ENCODE peak calls at places on chromosomes 3 and 15, in seven cellular contexts. One of them, this sample, is unnamed.

GRCh38 chr15:63420333-63420741 is 38.7 kb upstream of the CA12 start:
- DNase-seq in GM23338: no peak
- DNase-seq in dorsolateral prefrontal cortex: no peak
- DNase-seq in HepG2: no peak
- DNase-seq in neural crest cell: no peak
- DNase-seq in colonic mucosa: no peak
- DNase-seq in psoas muscle: no peak
- DNase-seq in this sample: no peak

GRCh38 chr15:45855907-45856579 is 221.2 kb downstream of the SQOR start:
- DNase-seq in GM23338: no peak
- DNase-seq in dorsolateral prefrontal cortex: no peak
- DNase-seq in HepG2: no peak
- DNase-seq in neural crest cell: no peak
- DNase-seq in colonic mucosa: no peak
- DNase-seq in psoas muscle: no peak
- DNase-seq in this sample: no peak

GRCh38 chr3:193938613-193939012 is 197.3 kb upstream of the HES1 start:
- DNase-seq in GM23338: peak
- DNase-seq in dorsolateral prefrontal cortex: no peak
- DNase-seq in HepG2: no peak
- DNase-seq in neural crest cell: no peak
- DNase-seq in colonic mucosa: no peak
- DNase-seq in psoas muscle: no peak
- DNase-seq in this sample: no peak

GRCh38 chr3:156181509-156181908 is 61.1 kb downstream of the KCNAB1 start:
- DNase-seq in GM23338: no peak
- DNase-seq in dorsolateral prefrontal cortex: no peak
- DNase-seq in HepG2: no peak
- DNase-seq in neural crest cell: no peak
- DNase-seq in colonic mucosa: no peak
- DNase-seq in psoas muscle: no peak
- DNase-seq in this sample: no peak

GRCh38 chr3:30628931-30629590 is 22.7 kb downstream of the TGFBR2 start:
- DNase-seq in GM23338: no peak
- DNase-seq in dorsolateral prefrontal cortex: no peak
- DNase-seq in HepG2: no peak
- DNase-seq in neural crest cell: no peak
- DNase-seq in colonic mucosa: no peak
- DNase-seq in psoas muscle: no peak
- DNase-seq in this sample: no peak

GRCh38 chr15:46646476-46646875 is 1011.6 kb downstream of the SQOR start:
- DNase-seq in GM23338: no peak
- DNase-seq in dorsolateral prefrontal cortex: no peak
- DNase-seq in HepG2: no peak
- DNase-seq in neural crest cell: no peak
- DNase-seq in colonic mucosa: no peak
- DNase-seq in psoas muscle: no peak
- DNase-seq in this sample: no peak

GRCh38 chr3:58490860-58491501 is 915 bp upstream of the KCTD6 start:
- DNase-seq in GM23338: no peak
- DNase-seq in dorsolateral prefrontal cortex: no peak
- DNase-seq in HepG2: no peak
- DNase-seq in neural crest cell: no peak
- DNase-seq in colonic mucosa: peak
- DNase-seq in psoas muscle: peak
- DNase-seq in this sample: no peak

GRCh38 chr3:98705694-98706093 is 57.4 kb upstream of the ST3GAL6 start:
- DNase-seq in GM23338: no peak
- DNase-seq in dorsolateral prefrontal cortex: no peak
- DNase-seq in HepG2: no peak
- DNase-seq in neural crest cell: no peak
- DNase-seq in colonic mucosa: no peak
- DNase-seq in psoas muscle: no peak
- DNase-seq in this sample: no peak

GRCh38 chr3:168165390-168166269 is 69.9 kb upstream of the GOLIM4 start:
- DNase-seq in GM23338: peak
- DNase-seq in dorsolateral prefrontal cortex: no peak
- DNase-seq in HepG2: peak
- DNase-seq in neural crest cell: peak
- DNase-seq in colonic mucosa: peak
- DNase-seq in psoas muscle: no peak
- DNase-seq in this sample: no peak

GRCh38 chr3:130354430-130354829 is 9.0 kb downstream of the COL6A5 start:
- DNase-seq in GM23338: peak
- DNase-seq in dorsolateral prefrontal cortex: no peak
- DNase-seq in HepG2: no peak
- DNase-seq in neural crest cell: no peak
- DNase-seq in colonic mucosa: no peak
- DNase-seq in psoas muscle: no peak
- DNase-seq in this sample: no peak

GRCh38 chr15:73727330-73728018 is 25.7 kb downstream of the INSYN1 start:
- DNase-seq in GM23338: no peak
- DNase-seq in dorsolateral prefrontal cortex: no peak
- DNase-seq in HepG2: no peak
- DNase-seq in neural crest cell: no peak
- DNase-seq in colonic mucosa: no peak
- DNase-seq in psoas muscle: no peak
- DNase-seq in this sample: no peak

GRCh38 chr3:194598771-194599557 is 34.3 kb downstream of the TMEM44 start:
- DNase-seq in GM23338: no peak
- DNase-seq in dorsolateral prefrontal cortex: no peak
- DNase-seq in HepG2: no peak
- DNase-seq in neural crest cell: no peak
- DNase-seq in colonic mucosa: no peak
- DNase-seq in psoas muscle: no peak
- DNase-seq in this sample: no peak

GRCh38 chr15:97875513-97876285 is 84.8 kb upstream of the ARRDC4 start:
- DNase-seq in GM23338: peak
- DNase-seq in dorsolateral prefrontal cortex: no peak
- DNase-seq in HepG2: no peak
- DNase-seq in neural crest cell: no peak
- DNase-seq in colonic mucosa: peak
- DNase-seq in psoas muscle: no peak
- DNase-seq in this sample: no peak

GRCh38 chr3:196138927-196139680 is 57.2 kb upstream of the TFRC start:
- DNase-seq in GM23338: peak
- DNase-seq in dorsolateral prefrontal cortex: no peak
- DNase-seq in HepG2: no peak
- DNase-seq in neural crest cell: no peak
- DNase-seq in colonic mucosa: no peak
- DNase-seq in psoas muscle: no peak
- DNase-seq in this sample: no peak

GRCh38 chr3:2697589-2697988 is 412.6 kb downstream of the IL5RA start:
- DNase-seq in GM23338: no peak
- DNase-seq in dorsolateral prefrontal cortex: peak
- DNase-seq in HepG2: no peak
- DNase-seq in neural crest cell: no peak
- DNase-seq in colonic mucosa: no peak
- DNase-seq in psoas muscle: no peak
- DNase-seq in this sample: no peak

GRCh38 chr3:58047806-58048205 is 39.6 kb downstream of the FLNB start:
- DNase-seq in GM23338: no peak
- DNase-seq in dorsolateral prefrontal cortex: no peak
- DNase-seq in HepG2: no peak
- DNase-seq in neural crest cell: no peak
- DNase-seq in colonic mucosa: no peak
- DNase-seq in psoas muscle: no peak
- DNase-seq in this sample: no peak

GRCh38 chr3:140180603-140181002 is 245.6 kb downstream of the CLSTN2 start:
- DNase-seq in GM23338: no peak
- DNase-seq in dorsolateral prefrontal cortex: no peak
- DNase-seq in HepG2: no peak
- DNase-seq in neural crest cell: no peak
- DNase-seq in colonic mucosa: no peak
- DNase-seq in psoas muscle: no peak
- DNase-seq in this sample: no peak

GRCh38 chr3:33016846-33017405 is 65.5 kb downstream of the CCR4 start:
- DNase-seq in GM23338: no peak
- DNase-seq in dorsolateral prefrontal cortex: no peak
- DNase-seq in HepG2: no peak
- DNase-seq in neural crest cell: no peak
- DNase-seq in colonic mucosa: no peak
- DNase-seq in psoas muscle: no peak
- DNase-seq in this sample: no peak

DNA sequence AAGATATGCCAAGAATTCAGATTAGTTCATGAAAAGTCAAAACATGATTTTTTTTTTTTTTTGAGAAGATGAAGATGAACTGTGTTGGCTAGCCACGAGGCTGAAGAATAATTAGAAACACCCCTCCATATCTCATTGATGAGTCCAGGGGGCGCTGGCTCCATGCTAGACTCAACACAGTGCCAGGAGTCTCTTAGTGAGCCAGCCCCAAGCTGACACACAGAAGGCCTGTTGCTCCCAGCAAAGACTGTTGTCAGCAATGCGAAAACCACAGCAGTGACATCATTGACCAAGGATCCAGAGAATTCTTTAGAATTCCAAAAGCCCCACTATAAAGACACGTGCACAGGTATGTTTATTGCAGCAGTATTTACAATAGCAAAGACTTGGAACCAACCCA is 185.2 kb downstream of the ANXA2 start:
- DNase-seq in GM23338: peak
- DNase-seq in dorsolateral prefrontal cortex: no peak
- DNase-seq in HepG2: peak
- DNase-seq in neural crest cell: no peak
- DNase-seq in colonic mucosa: no peak
- DNase-seq in psoas muscle: no peak
- DNase-seq in this sample: no peak
- TF ChIP-seq CTCF in GM23338: peak
- TF ChIP-seq CTCF in dorsolateral prefrontal cortex: no peak
- TF ChIP-seq CTCF in HepG2: peak
- TF ChIP-seq CTCF in neural crest cell: no peak
- TF ChIP-seq CTCF in colonic mucosa: no peak
- TF ChIP-seq CTCF in psoas muscle: no peak
- TF ChIP-seq CTCF in this sample: no peak

DNA sequence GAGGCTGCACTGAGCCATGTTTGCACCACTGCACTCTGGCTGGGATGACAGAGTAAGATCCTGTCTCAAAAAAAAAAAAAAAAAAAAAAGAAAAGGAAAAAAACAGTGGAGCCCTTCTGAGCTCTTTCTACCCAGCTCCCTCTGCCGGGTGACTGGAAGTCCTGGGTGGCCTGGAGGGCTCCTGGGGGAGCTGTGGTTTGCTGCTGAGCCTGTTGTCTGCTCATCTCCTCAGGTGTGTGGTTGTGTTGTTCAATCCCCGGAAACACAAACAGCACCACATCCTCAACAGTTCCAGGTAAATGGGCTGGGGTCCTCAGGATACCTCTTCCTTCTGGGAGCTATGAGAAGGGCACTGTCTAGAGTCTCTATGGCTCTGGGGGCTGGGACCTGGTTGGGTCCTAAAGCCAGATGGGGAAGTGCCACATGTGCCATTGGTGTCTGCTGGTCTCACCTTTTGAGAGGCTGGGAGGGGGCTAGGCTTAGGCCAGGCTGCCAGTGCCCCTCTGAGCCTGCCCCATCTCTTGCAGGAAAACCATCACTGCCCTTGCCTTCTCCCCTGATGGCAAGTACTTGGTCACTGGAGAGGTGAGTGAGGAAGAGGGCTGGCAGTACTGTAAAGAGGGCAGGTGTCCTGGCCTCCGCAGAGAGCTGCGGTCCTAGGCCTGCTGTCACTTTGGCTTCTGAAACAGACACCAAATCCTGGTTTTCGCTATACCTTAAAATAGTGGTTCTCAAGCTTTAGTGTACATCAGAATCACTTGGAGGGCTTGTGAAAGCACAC is 17.1 kb upstream of the JMJD7 start:
- DNase-seq in GM23338: no peak
- DNase-seq in dorsolateral prefrontal cortex: no peak
- DNase-seq in HepG2: no peak
- DNase-seq in neural crest cell: no peak
- DNase-seq in colonic mucosa: no peak
- DNase-seq in psoas muscle: no peak
- DNase-seq in this sample: no peak
- TF ChIP-seq CTCF in GM23338: no peak
- TF ChIP-seq CTCF in dorsolateral prefrontal cortex: no peak
- TF ChIP-seq CTCF in HepG2: no peak
- TF ChIP-seq CTCF in neural crest cell: no peak
- TF ChIP-seq CTCF in colonic mucosa: no peak
- TF ChIP-seq CTCF in psoas muscle: no peak
- TF ChIP-seq CTCF in this sample: no peak

DNA sequence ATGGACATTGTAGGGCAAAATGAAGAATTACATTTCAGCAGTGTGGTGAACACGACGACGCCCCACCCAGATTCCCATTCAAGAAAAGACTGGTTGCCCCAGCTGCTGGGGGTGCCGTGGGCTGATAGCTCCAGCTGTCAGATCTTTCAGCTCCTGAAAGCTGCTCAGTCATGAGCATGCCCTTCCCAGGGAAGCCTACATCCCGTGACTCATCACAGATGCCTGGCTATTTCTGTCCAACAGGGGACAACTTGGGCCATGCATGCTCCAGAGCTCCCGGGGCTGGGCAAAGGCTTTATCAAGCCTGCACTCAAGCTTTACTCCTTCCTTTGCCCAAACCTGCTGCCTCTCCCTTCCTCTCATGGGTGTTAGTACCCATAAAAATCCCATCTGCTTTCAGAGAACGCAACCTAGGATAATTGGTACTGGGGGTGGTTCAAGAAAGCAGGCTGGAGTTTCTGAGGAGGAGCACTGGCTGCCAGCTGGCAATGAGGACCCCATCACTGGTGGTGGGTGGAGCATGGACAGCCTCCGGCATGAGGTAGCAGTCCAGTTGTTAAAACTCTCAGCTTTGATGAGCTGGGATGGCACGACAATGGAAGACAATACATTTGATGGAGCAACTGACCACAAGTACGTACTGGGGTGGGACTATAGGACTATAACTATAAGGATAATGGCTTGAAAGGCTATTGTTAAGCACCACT is 16.4 kb upstream of the ST8SIA2 start:
- DNase-seq in GM23338: no peak
- DNase-seq in dorsolateral prefrontal cortex: peak
- DNase-seq in HepG2: no peak
- DNase-seq in neural crest cell: no peak
- DNase-seq in colonic mucosa: no peak
- DNase-seq in psoas muscle: no peak
- DNase-seq in this sample: no peak
- TF ChIP-seq CTCF in GM23338: no peak
- TF ChIP-seq CTCF in dorsolateral prefrontal cortex: no peak
- TF ChIP-seq CTCF in HepG2: no peak
- TF ChIP-seq CTCF in neural crest cell: no peak
- TF ChIP-seq CTCF in colonic mucosa: no peak
- TF ChIP-seq CTCF in psoas muscle: no peak
- TF ChIP-seq CTCF in this sample: no peak

GRCh38 chr3:137222736-137223135 is 265.0 kb downstream of the IL20RB start:
- DNase-seq in GM23338: no peak
- DNase-seq in dorsolateral prefrontal cortex: no peak
- DNase-seq in HepG2: no peak
- DNase-seq in neural crest cell: no peak
- DNase-seq in colonic mucosa: no peak
- DNase-seq in psoas muscle: no peak
- DNase-seq in this sample: no peak

DNA sequence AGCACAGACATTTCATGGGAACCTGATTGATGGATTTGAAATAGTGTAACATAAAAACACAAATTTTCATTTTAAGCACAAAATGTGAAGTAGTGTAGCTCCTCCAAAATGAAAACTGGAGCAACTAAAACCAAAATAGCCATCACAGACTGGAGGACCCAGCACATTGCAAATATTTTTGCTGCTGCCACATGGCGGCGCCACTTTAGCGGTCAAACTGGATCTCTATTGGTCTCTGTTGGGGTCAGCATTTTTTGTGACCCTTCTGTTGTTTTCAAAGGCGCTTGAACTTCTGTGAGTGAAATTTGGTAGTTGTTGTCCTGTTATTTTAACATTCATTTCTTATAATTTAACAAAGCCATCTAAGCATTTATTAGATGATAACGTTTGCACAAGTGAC is 259.9 kb downstream of the IL20RB start:
- DNase-seq in GM23338: peak
- DNase-seq in dorsolateral prefrontal cortex: no peak
- DNase-seq in HepG2: no peak
- DNase-seq in neural crest cell: peak
- DNase-seq in colonic mucosa: no peak
- DNase-seq in psoas muscle: no peak
- DNase-seq in this sample: no peak
- TF ChIP-seq CTCF in GM23338: peak
- TF ChIP-seq CTCF in dorsolateral prefrontal cortex: no peak
- TF ChIP-seq CTCF in HepG2: peak
- TF ChIP-seq CTCF in neural crest cell: peak
- TF ChIP-seq CTCF in colonic mucosa: no peak
- TF ChIP-seq CTCF in psoas muscle: no peak
- TF ChIP-seq CTCF in this sample: no peak

This sample was measured in omental fat pad.